ENCODE peak calls at places on chromosome 13, in eight cellular contexts. One of them, this sample, is unnamed.

GRCh38 chr13:39836038-39836437 is 180.6 kb downstream of the COG6 start:
- DNase-seq in Daoy: no peak
- DNase-seq in stimulated activated CD4-positive, alpha-beta T cell treated with anti-CD3 and anti-CD28 coated beads, Interleukin-15, amount 100 ng/mL, for 1 hour: no peak
- DNase-seq in HuH-7: no peak
- DNase-seq in activated T-cell treated with anti-CD3 and anti-CD28 coated beads, Interleukin-2, amount 50 U/mL, for 72 hours: peak; percentile 4
- DNase-seq in skeletal muscle cell: no peak
- DNase-seq in bronchial epithelial cell: peak; percentile 93
- DNase-seq in A549: no peak
- DNase-seq in this sample: no peak

GRCh38 chr13:74575729-74576125 is 441.5 kb upstream of the KLF12 start:
- DNase-seq in Daoy: peak; percentile 4
- DNase-seq in stimulated activated CD4-positive, alpha-beta T cell treated with anti-CD3 and anti-CD28 coated beads, Interleukin-15, amount 100 ng/mL, for 1 hour: peak; percentile 16
- DNase-seq in HuH-7: peak; percentile 8
- DNase-seq in activated T-cell treated with anti-CD3 and anti-CD28 coated beads, Interleukin-2, amount 50 U/mL, for 72 hours: peak; percentile 47
- DNase-seq in skeletal muscle cell: peak; percentile 43
- DNase-seq in bronchial epithelial cell: no peak
- DNase-seq in A549: peak; percentile 5
- DNase-seq in this sample: no peak

GRCh38 chr13:43848250-43848649 is 31.3 kb downstream of the CCDC122 start:
- DNase-seq in Daoy: no peak
- DNase-seq in stimulated activated CD4-positive, alpha-beta T cell treated with anti-CD3 and anti-CD28 coated beads, Interleukin-15, amount 100 ng/mL, for 1 hour: no peak
- DNase-seq in HuH-7: no peak
- DNase-seq in activated T-cell treated with anti-CD3 and anti-CD28 coated beads, Interleukin-2, amount 50 U/mL, for 72 hours: no peak
- DNase-seq in skeletal muscle cell: peak; percentile 77
- DNase-seq in bronchial epithelial cell: peak; percentile 66
- DNase-seq in A549: no peak
- DNase-seq in this sample: no peak

GRCh38 chr13:44243198-44243852 is 130.3 kb upstream of the SERP2 start:
- DNase-seq in Daoy: peak; percentile 92
- DNase-seq in stimulated activated CD4-positive, alpha-beta T cell treated with anti-CD3 and anti-CD28 coated beads, Interleukin-15, amount 100 ng/mL, for 1 hour: no peak
- DNase-seq in HuH-7: peak; percentile 37
- DNase-seq in activated T-cell treated with anti-CD3 and anti-CD28 coated beads, Interleukin-2, amount 50 U/mL, for 72 hours: peak; percentile 67
- DNase-seq in skeletal muscle cell: no peak
- DNase-seq in bronchial epithelial cell: peak; percentile 38
- DNase-seq in A549: no peak
- DNase-seq in this sample: peak; percentile 57

GRCh38 chr13:30256713-30257432 is 50.5 kb downstream of the KATNAL1 start:
- DNase-seq in Daoy: no peak
- DNase-seq in stimulated activated CD4-positive, alpha-beta T cell treated with anti-CD3 and anti-CD28 coated beads, Interleukin-15, amount 100 ng/mL, for 1 hour: no peak
- DNase-seq in HuH-7: no peak
- DNase-seq in activated T-cell treated with anti-CD3 and anti-CD28 coated beads, Interleukin-2, amount 50 U/mL, for 72 hours: no peak
- DNase-seq in skeletal muscle cell: no peak
- DNase-seq in bronchial epithelial cell: no peak
- DNase-seq in A549: no peak
- DNase-seq in this sample: no peak

GRCh38 chr13:113157206-113157928 is 1.1 kb upstream of the PROZ start:
- DNase-seq in Daoy: peak; percentile 10
- DNase-seq in stimulated activated CD4-positive, alpha-beta T cell treated with anti-CD3 and anti-CD28 coated beads, Interleukin-15, amount 100 ng/mL, for 1 hour: no peak
- DNase-seq in HuH-7: no peak
- DNase-seq in activated T-cell treated with anti-CD3 and anti-CD28 coated beads, Interleukin-2, amount 50 U/mL, for 72 hours: no peak
- DNase-seq in skeletal muscle cell: no peak
- DNase-seq in bronchial epithelial cell: no peak
- DNase-seq in A549: no peak
- DNase-seq in this sample: no peak

GRCh38 chr13:20272104-20272503 is 40.0 kb upstream of the GJB6 start:
- DNase-seq in Daoy: no peak
- DNase-seq in stimulated activated CD4-positive, alpha-beta T cell treated with anti-CD3 and anti-CD28 coated beads, Interleukin-15, amount 100 ng/mL, for 1 hour: no peak
- DNase-seq in HuH-7: no peak
- DNase-seq in activated T-cell treated with anti-CD3 and anti-CD28 coated beads, Interleukin-2, amount 50 U/mL, for 72 hours: no peak
- DNase-seq in skeletal muscle cell: no peak
- DNase-seq in bronchial epithelial cell: no peak
- DNase-seq in A549: no peak
- DNase-seq in this sample: no peak

GRCh38 chr13:25177636-25178035 is 5.5 kb upstream of the AMER2 start:
- DNase-seq in Daoy: no peak
- DNase-seq in stimulated activated CD4-positive, alpha-beta T cell treated with anti-CD3 and anti-CD28 coated beads, Interleukin-15, amount 100 ng/mL, for 1 hour: no peak
- DNase-seq in HuH-7: no peak
- DNase-seq in activated T-cell treated with anti-CD3 and anti-CD28 coated beads, Interleukin-2, amount 50 U/mL, for 72 hours: no peak
- DNase-seq in skeletal muscle cell: no peak
- DNase-seq in bronchial epithelial cell: no peak
- DNase-seq in A549: no peak
- DNase-seq in this sample: no peak

GRCh38 chr13:32840840-32841713 is 175.1 kb upstream of the KL start:
- DNase-seq in Daoy: no peak
- DNase-seq in stimulated activated CD4-positive, alpha-beta T cell treated with anti-CD3 and anti-CD28 coated beads, Interleukin-15, amount 100 ng/mL, for 1 hour: no peak
- DNase-seq in HuH-7: no peak
- DNase-seq in activated T-cell treated with anti-CD3 and anti-CD28 coated beads, Interleukin-2, amount 50 U/mL, for 72 hours: peak; percentile 43
- DNase-seq in skeletal muscle cell: no peak
- DNase-seq in bronchial epithelial cell: no peak
- DNase-seq in A549: no peak
- DNase-seq in this sample: no peak

GRCh38 chr13:112638157-112638750 is 50.3 kb upstream of the TUBGCP3 start:
- DNase-seq in Daoy: no peak
- DNase-seq in stimulated activated CD4-positive, alpha-beta T cell treated with anti-CD3 and anti-CD28 coated beads, Interleukin-15, amount 100 ng/mL, for 1 hour: no peak
- DNase-seq in HuH-7: no peak
- DNase-seq in activated T-cell treated with anti-CD3 and anti-CD28 coated beads, Interleukin-2, amount 50 U/mL, for 72 hours: no peak
- DNase-seq in skeletal muscle cell: no peak
- DNase-seq in bronchial epithelial cell: no peak
- DNase-seq in A549: no peak
- DNase-seq in this sample: no peak

GRCh38 chr13:71787461-71787860 is 79.5 kb downstream of the DACH1 start:
- DNase-seq in Daoy: no peak
- DNase-seq in stimulated activated CD4-positive, alpha-beta T cell treated with anti-CD3 and anti-CD28 coated beads, Interleukin-15, amount 100 ng/mL, for 1 hour: no peak
- DNase-seq in HuH-7: no peak
- DNase-seq in activated T-cell treated with anti-CD3 and anti-CD28 coated beads, Interleukin-2, amount 50 U/mL, for 72 hours: no peak
- DNase-seq in skeletal muscle cell: no peak
- DNase-seq in bronchial epithelial cell: no peak
- DNase-seq in A549: no peak
- DNase-seq in this sample: no peak

GRCh38 chr13:62278271-62278670 is 862.6 kb upstream of the PCDH20 start:
- DNase-seq in Daoy: no peak
- DNase-seq in stimulated activated CD4-positive, alpha-beta T cell treated with anti-CD3 and anti-CD28 coated beads, Interleukin-15, amount 100 ng/mL, for 1 hour: no peak
- DNase-seq in HuH-7: no peak
- DNase-seq in activated T-cell treated with anti-CD3 and anti-CD28 coated beads, Interleukin-2, amount 50 U/mL, for 72 hours: no peak
- DNase-seq in skeletal muscle cell: no peak
- DNase-seq in bronchial epithelial cell: no peak
- DNase-seq in A549: no peak
- DNase-seq in this sample: no peak

GRCh38 chr13:71412231-71412630 is 454.8 kb downstream of the DACH1 start:
- DNase-seq in Daoy: no peak
- DNase-seq in stimulated activated CD4-positive, alpha-beta T cell treated with anti-CD3 and anti-CD28 coated beads, Interleukin-15, amount 100 ng/mL, for 1 hour: no peak
- DNase-seq in HuH-7: no peak
- DNase-seq in activated T-cell treated with anti-CD3 and anti-CD28 coated beads, Interleukin-2, amount 50 U/mL, for 72 hours: no peak
- DNase-seq in skeletal muscle cell: no peak
- DNase-seq in bronchial epithelial cell: no peak
- DNase-seq in A549: no peak
- DNase-seq in this sample: no peak

GRCh38 chr13:57612568-57612967 is 19.0 kb upstream of the PCDH17 start:
- DNase-seq in Daoy: no peak
- DNase-seq in stimulated activated CD4-positive, alpha-beta T cell treated with anti-CD3 and anti-CD28 coated beads, Interleukin-15, amount 100 ng/mL, for 1 hour: no peak
- DNase-seq in HuH-7: no peak
- DNase-seq in activated T-cell treated with anti-CD3 and anti-CD28 coated beads, Interleukin-2, amount 50 U/mL, for 72 hours: no peak
- DNase-seq in skeletal muscle cell: no peak
- DNase-seq in bronchial epithelial cell: no peak
- DNase-seq in A549: no peak
- DNase-seq in this sample: no peak

GRCh38 chr13:36606060-36606459 is 67.8 kb upstream of the SERTM1 start:
- DNase-seq in Daoy: no peak
- DNase-seq in stimulated activated CD4-positive, alpha-beta T cell treated with anti-CD3 and anti-CD28 coated beads, Interleukin-15, amount 100 ng/mL, for 1 hour: no peak
- DNase-seq in HuH-7: no peak
- DNase-seq in activated T-cell treated with anti-CD3 and anti-CD28 coated beads, Interleukin-2, amount 50 U/mL, for 72 hours: no peak
- DNase-seq in skeletal muscle cell: no peak
- DNase-seq in bronchial epithelial cell: no peak
- DNase-seq in A549: no peak
- DNase-seq in this sample: no peak

GRCh38 chr13:32751340-32751739 is 165.1 kb downstream of the PDS5B start:
- DNase-seq in Daoy: no peak
- DNase-seq in stimulated activated CD4-positive, alpha-beta T cell treated with anti-CD3 and anti-CD28 coated beads, Interleukin-15, amount 100 ng/mL, for 1 hour: no peak
- DNase-seq in HuH-7: no peak
- DNase-seq in activated T-cell treated with anti-CD3 and anti-CD28 coated beads, Interleukin-2, amount 50 U/mL, for 72 hours: no peak
- DNase-seq in skeletal muscle cell: no peak
- DNase-seq in bronchial epithelial cell: no peak
- DNase-seq in A549: no peak
- DNase-seq in this sample: no peak

GRCh38 chr13:113978741-113979481 is 5.0 kb upstream of the C13orf46 start:
- DNase-seq in Daoy: no peak
- DNase-seq in stimulated activated CD4-positive, alpha-beta T cell treated with anti-CD3 and anti-CD28 coated beads, Interleukin-15, amount 100 ng/mL, for 1 hour: no peak
- DNase-seq in HuH-7: no peak
- DNase-seq in activated T-cell treated with anti-CD3 and anti-CD28 coated beads, Interleukin-2, amount 50 U/mL, for 72 hours: no peak
- DNase-seq in skeletal muscle cell: no peak
- DNase-seq in bronchial epithelial cell: no peak
- DNase-seq in A549: no peak
- DNase-seq in this sample: no peak

GRCh38 chr13:108302279-108302678 is 32.8 kb downstream of the TNFSF13B start:
- DNase-seq in Daoy: no peak
- DNase-seq in stimulated activated CD4-positive, alpha-beta T cell treated with anti-CD3 and anti-CD28 coated beads, Interleukin-15, amount 100 ng/mL, for 1 hour: no peak
- DNase-seq in HuH-7: no peak
- DNase-seq in activated T-cell treated with anti-CD3 and anti-CD28 coated beads, Interleukin-2, amount 50 U/mL, for 72 hours: no peak
- DNase-seq in skeletal muscle cell: no peak
- DNase-seq in bronchial epithelial cell: peak; percentile 52
- DNase-seq in A549: no peak
- DNase-seq in this sample: no peak

GRCh38 chr13:37263881-37264280 is 158.4 kb upstream of the CSNK1A1L start:
- DNase-seq in Daoy: no peak
- DNase-seq in stimulated activated CD4-positive, alpha-beta T cell treated with anti-CD3 and anti-CD28 coated beads, Interleukin-15, amount 100 ng/mL, for 1 hour: no peak
- DNase-seq in HuH-7: no peak
- DNase-seq in activated T-cell treated with anti-CD3 and anti-CD28 coated beads, Interleukin-2, amount 50 U/mL, for 72 hours: no peak
- DNase-seq in skeletal muscle cell: no peak
- DNase-seq in bronchial epithelial cell: no peak
- DNase-seq in A549: no peak
- DNase-seq in this sample: no peak

GRCh38 chr13:48316826-48317510 is 13.4 kb downstream of the RB1 start:
- DNase-seq in Daoy: no peak
- DNase-seq in stimulated activated CD4-positive, alpha-beta T cell treated with anti-CD3 and anti-CD28 coated beads, Interleukin-15, amount 100 ng/mL, for 1 hour: no peak
- DNase-seq in HuH-7: no peak
- DNase-seq in activated T-cell treated with anti-CD3 and anti-CD28 coated beads, Interleukin-2, amount 50 U/mL, for 72 hours: no peak
- DNase-seq in skeletal muscle cell: no peak
- DNase-seq in bronchial epithelial cell: no peak
- DNase-seq in A549: no peak
- DNase-seq in this sample: no peak

GRCh38 chr13:45082964-45083363 is 37.3 kb upstream of the GTF2F2 start:
- DNase-seq in Daoy: no peak
- DNase-seq in stimulated activated CD4-positive, alpha-beta T cell treated with anti-CD3 and anti-CD28 coated beads, Interleukin-15, amount 100 ng/mL, for 1 hour: no peak
- DNase-seq in HuH-7: no peak
- DNase-seq in activated T-cell treated with anti-CD3 and anti-CD28 coated beads, Interleukin-2, amount 50 U/mL, for 72 hours: no peak
- DNase-seq in skeletal muscle cell: no peak
- DNase-seq in bronchial epithelial cell: no peak
- DNase-seq in A549: no peak
- DNase-seq in this sample: no peak

GRCh38 chr13:101457176-101457575 is 4.7 kb downstream of the ITGBL1 start:
- DNase-seq in Daoy: no peak
- DNase-seq in stimulated activated CD4-positive, alpha-beta T cell treated with anti-CD3 and anti-CD28 coated beads, Interleukin-15, amount 100 ng/mL, for 1 hour: no peak
- DNase-seq in HuH-7: no peak
- DNase-seq in activated T-cell treated with anti-CD3 and anti-CD28 coated beads, Interleukin-2, amount 50 U/mL, for 72 hours: no peak
- DNase-seq in skeletal muscle cell: no peak
- DNase-seq in bronchial epithelial cell: no peak
- DNase-seq in A549: no peak
- DNase-seq in this sample: no peak

GRCh38 chr13:41520699-41521630 is 63.6 kb downstream of the RGCC start:
- DNase-seq in Daoy: peak; percentile 82
- DNase-seq in stimulated activated CD4-positive, alpha-beta T cell treated with anti-CD3 and anti-CD28 coated beads, Interleukin-15, amount 100 ng/mL, for 1 hour: no peak
- DNase-seq in HuH-7: no peak
- DNase-seq in activated T-cell treated with anti-CD3 and anti-CD28 coated beads, Interleukin-2, amount 50 U/mL, for 72 hours: no peak
- DNase-seq in skeletal muscle cell: no peak
- DNase-seq in bronchial epithelial cell: no peak
- DNase-seq in A549: no peak
- DNase-seq in this sample: no peak

This sample was measured in Caco-2.